ENCODE peak calls at places on chromosomes 6 and 20, in four cellular contexts. D, Y, B and K are unnamed samples.

GRCh38 chr6:134003542-134003951 is 48.9 kb downstream of the SLC2A12 start:
- DNase-seq in D (no peak), Y (peak; percentile 82), B (no peak), K (no peak)

GRCh38 chr20:15491564-15491963 is 1081.7 kb downstream of the KIF16B start:
- DNase-seq in D (peak; percentile 23), Y (no peak), B (no peak), K (no peak)

GRCh38 chr6:4397307-4397706 is 261.9 kb upstream of the ECI2 start:
- DNase-seq in D (no peak), Y (no peak), B (no peak), K (no peak)

GRCh38 chr6:14635195-14635594 is 517.6 kb downstream of the CD83 start:
- DNase-seq in D (peak; percentile 8), Y (no peak), B (peak; percentile 34), K (no peak)

GRCh38 chr6:163751032-163751525 is 336.6 kb downstream of the QKI start:
- DNase-seq in D (peak; percentile 12), Y (no peak), B (no peak), K (peak; percentile 14)

GRCh38 chr20:44714701-44715494 is at the start of gene CCN5:
- DNase-seq in D (peak; percentile 82), Y (peak; percentile 53), B (no peak), K (peak; percentile 95)

GRCh38 chr6:11632795-11633511 is 95.4 kb downstream of the TMEM170B start:
- DNase-seq in D (peak; percentile 34), Y (no peak), B (no peak), K (no peak)

GRCh38 chr6:28838289-28838633 is 85.5 kb downstream of the TRIM27 start:
- DNase-seq in D (peak; percentile 70), Y (peak; percentile 48), B (no peak), K (no peak)

GRCh38 chr6:83138118-83138722 is 54.8 kb downstream of the PGM3 start:
- DNase-seq in D (no peak), Y (no peak), B (no peak), K (no peak)

GRCh38 chr6:125074120-125074519 is 79.5 kb upstream of the TPD52L1 start:
- DNase-seq in D (no peak), Y (no peak), B (no peak), K (no peak)